ENCODE peak calls at places on chromosomes 3 and 15, in four cellular contexts. A is esophagus squamous epithelium, F is thyroid gland, Z is body of pancreas. B is an unnamed sample.

GRCh38 chr3:180036678-180037455 is at the start of gene PEX5L:
- DNase-seq in Z (peak; percentile 83), A (no peak), F (peak; percentile 25), B (no peak)

GRCh38 chr3:2993719-2994118 is 116.5 kb downstream of the IL5RA start:
- DNase-seq in F (no peak), A (no peak), Z (no peak), B (no peak)

GRCh38 chr15:99368743-99369142 is 117.5 kb downstream of the LRRC28 start:
- DNase-seq in Z (no peak), F (no peak), A (no peak), B (no peak)

GRCh38 chr15:74573987-74574386 is 33.0 kb downstream of the ARID3B start:
- DNase-seq in A (no peak), Z (no peak), F (no peak), B (no peak)

GRCh38 chr3:13219077-13219901 is 146.1 kb upstream of the IQSEC1 start:
- DNase-seq in Z (peak; percentile 84), A (no peak), F (peak; percentile 38), B (no peak)

GRCh38 chr15:68449389-68449788 is 17.4 kb upstream of the ITGA11 start:
- DNase-seq in Z (no peak), F (no peak), A (no peak), B (no peak)

GRCh38 chr15:85044251-85044853 is 62.7 kb downstream of the PDE8A start:
- DNase-seq in F (peak; percentile 30), A (no peak), Z (peak; percentile 75), B (peak; percentile 70)

GRCh38 chr15:60536951-60537350 is 58.0 kb upstream of the ICE2 start:
- DNase-seq in F (no peak), A (no peak), Z (no peak), B (no peak)

GRCh38 chr3:36969540-36970432 is 23.1 kb downstream of the EPM2AIP1 start:
- DNase-seq in Z (peak; percentile 19), F (peak; percentile 46), A (no peak), B (no peak)

GRCh38 chr3:193899001-193899400 is 236.9 kb upstream of the HES1 start:
- DNase-seq in F (no peak), A (no peak), Z (no peak), B (no peak)

GRCh38 chr15:98292442-98293240 is 332.1 kb downstream of the ARRDC4 start:
- DNase-seq in F (peak; percentile 41), A (no peak), Z (peak; percentile 58), B (peak; percentile 39)

GRCh38 chr15:63503739-63504246 is 600 bp upstream of the USP3 start:
- DNase-seq in A (no peak), F (peak; percentile 49), Z (peak; percentile 77), B (peak; percentile 77)

GRCh38 chr3:123781138-123781537 is 103.0 kb downstream of the MYLK start:
- DNase-seq in F (no peak), A (no peak), Z (no peak), B (no peak)

GRCh38 chr3:56830884-56831283 is 29.1 kb upstream of the ARHGEF3 start:
- DNase-seq in A (no peak), F (no peak), Z (no peak), B (no peak)

GRCh38 chr15:58741032-58741431 is 8.5 kb downstream of the ADAM10 start:
- DNase-seq in Z (no peak), A (no peak), F (no peak), B (no peak)

GRCh38 chr15:99324700-99325099 is 73.4 kb downstream of the LRRC28 start:
- DNase-seq in F (no peak), Z (no peak), A (no peak), B (no peak)

GRCh38 chr15:88658972-88659931 is 20.4 kb downstream of the ISG20 start:
- DNase-seq in F (no peak), A (no peak), Z (no peak), B (no peak)

GRCh38 chr3:133023301-133023830 is 14.8 kb upstream of the TMEM108 start:
- DNase-seq in A (no peak), F (no peak), Z (peak; percentile 5), B (no peak)

GRCh38 chr3:157098823-157099185 is 61.1 kb downstream of the CCNL1 start:
- DNase-seq in F (no peak), Z (no peak), A (no peak), B (no peak)

GRCh38 chr3:119173325-119173724 is at the start of gene UPK1B:
- DNase-seq in A (no peak), Z (no peak), F (no peak), B (no peak)

GRCh38 chr15:88391700-88392099 is 75.5 kb downstream of the MRPL46 start:
- DNase-seq in Z (no peak), A (no peak), F (no peak), B (no peak)

GRCh38 chr3:15805756-15806266 is 8.0 kb upstream of the ANKRD28 start:
- DNase-seq in F (no peak), A (no peak), Z (no peak), B (no peak)

GRCh38 chr3:186152889-186153292 is 44.0 kb upstream of the ETV5 start:
- DNase-seq in Z (no peak), A (no peak), F (no peak), B (no peak)

GRCh38 chr3:165529451-165529850 is 307.8 kb downstream of the BCHE start:
- DNase-seq in F (no peak), Z (no peak), A (no peak), B (no peak)

GRCh38 chr15:69105451-69105985 is 54.9 kb upstream of the GLCE start:
- DNase-seq in A (no peak), Z (no peak), F (no peak), B (no peak)

GRCh38 chr3:138938056-138938876 is 8.7 kb downstream of the FOXL2 start:
- DNase-seq in Z (no peak), A (no peak), F (no peak), B (no peak)

GRCh38 chr3:40079845-40080240 is 229.7 kb upstream of the EIF1B start:
- DNase-seq in Z (no peak), F (no peak), A (no peak), B (no peak)

GRCh38 chr3:184383033-184383740 is 3.3 kb downstream of the CHRD start:
- DNase-seq in A (no peak), Z (no peak), F (no peak), B (no peak)

GRCh38 chr15:64010719-64011118 is 35.6 kb downstream of the DAPK2 start:
- DNase-seq in Z (peak; percentile 83), A (peak; percentile 54), F (peak; percentile 91), B (peak; percentile 72)

GRCh38 chr3:43505351-43505750 is 116.5 kb downstream of the ANO10 start:
- DNase-seq in A (no peak), F (no peak), Z (no peak), B (no peak)

GRCh38 chr3:106566277-106566676 is 697.5 kb upstream of the CBLB start:
- DNase-seq in A (no peak), F (no peak), Z (no peak), B (no peak)

GRCh38 chr15:31574761-31575160 is 248.1 kb downstream of the KLF13 start:
- DNase-seq in Z (no peak), A (no peak), F (no peak), B (no peak)

GRCh38 chr3:132622148-132622547 is 25.1 kb downstream of the ACKR4 start:
- DNase-seq in Z (no peak), A (no peak), F (no peak), B (no peak)

GRCh38 chr3:117439812-117440211 is 730.2 kb downstream of the TUSC7 start:
- DNase-seq in F (peak; percentile 1), A (no peak), Z (peak; percentile 34), B (no peak)

GRCh38 chr3:126734324-126734723 is 30.3 kb downstream of the CHCHD6 start:
- DNase-seq in A (no peak), F (no peak), Z (no peak), B (no peak)
- H3K27me3 ChIP-seq in A (no peaks in the 10 kb centered on the region), F (no peaks in the 10 kb centered on the region), Z (no peaks in the 10 kb centered on the region), B (no peaks in the 10 kb centered on the region)

GRCh38 chr3:38453914-38454178 is 156 bp downstream of the ACVR2B start:
- DNase-seq in Z (no peak), F (no peak), A (no peak), B (no peak)

GRCh38 chr3:38453075-38453913 is at the start of gene ACVR2B:
- DNase-seq in F (peak; percentile 91), Z (peak; percentile 94), A (peak; percentile 21), B (peak; percentile 92)

GRCh38 chr3:38455639-38456430 is 2.1 kb downstream of the ACVR2B start:
- DNase-seq in A (no peak), Z (no peak), F (peak; percentile 37), B (no peak)

GRCh38 chr3:38454884-38455638 is 1.4 kb downstream of the ACVR2B start:
- DNase-seq in F (peak; percentile 73), Z (peak; percentile 92), A (no peak), B (peak; percentile 88)

DNA sequence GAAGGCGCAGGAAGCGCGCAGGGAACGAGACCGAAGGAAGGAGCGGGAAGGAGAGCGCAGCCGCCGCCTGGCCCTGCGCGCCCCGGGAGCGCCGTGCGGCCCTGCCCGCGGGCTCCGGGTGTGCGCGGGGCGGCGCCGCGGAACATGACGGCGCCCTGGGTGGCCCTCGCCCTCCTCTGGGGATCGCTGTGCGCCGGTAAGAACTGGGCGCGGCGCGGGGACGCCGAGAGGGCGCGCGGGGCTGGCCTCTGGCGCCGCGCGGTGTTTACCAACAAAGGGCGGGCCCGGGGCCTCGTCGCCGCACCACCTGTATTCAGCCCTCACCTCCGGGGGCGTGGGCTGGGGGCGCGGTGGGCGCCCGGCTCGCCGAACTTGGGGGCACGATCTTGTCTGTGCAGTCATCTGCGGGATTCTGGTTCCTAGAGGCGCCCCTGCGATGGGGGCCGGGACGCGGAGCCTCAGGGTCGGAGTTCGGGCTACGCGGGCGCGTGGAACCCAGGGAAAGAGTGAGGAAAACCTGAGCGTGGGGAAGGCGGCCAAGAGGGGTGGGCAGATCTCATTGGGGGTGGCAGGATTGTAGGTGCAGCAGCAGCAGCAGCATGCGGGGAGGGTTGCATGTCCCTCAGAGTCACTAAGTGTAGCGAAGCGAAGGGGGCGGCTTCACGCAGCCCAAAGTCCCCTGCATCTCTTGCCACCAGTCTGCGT is 641 bp downstream of the ACVR2B start:
- DNase-seq in F (peak; percentile 38), Z (peak; percentile 62), A (no peak), B (peak; percentile 76)
- TF ChIP-seq POLR2A in F (peak; percentile 29), Z (peak; percentile 20), A (peak; percentile 36), B (peak; percentile 65)

DNA sequence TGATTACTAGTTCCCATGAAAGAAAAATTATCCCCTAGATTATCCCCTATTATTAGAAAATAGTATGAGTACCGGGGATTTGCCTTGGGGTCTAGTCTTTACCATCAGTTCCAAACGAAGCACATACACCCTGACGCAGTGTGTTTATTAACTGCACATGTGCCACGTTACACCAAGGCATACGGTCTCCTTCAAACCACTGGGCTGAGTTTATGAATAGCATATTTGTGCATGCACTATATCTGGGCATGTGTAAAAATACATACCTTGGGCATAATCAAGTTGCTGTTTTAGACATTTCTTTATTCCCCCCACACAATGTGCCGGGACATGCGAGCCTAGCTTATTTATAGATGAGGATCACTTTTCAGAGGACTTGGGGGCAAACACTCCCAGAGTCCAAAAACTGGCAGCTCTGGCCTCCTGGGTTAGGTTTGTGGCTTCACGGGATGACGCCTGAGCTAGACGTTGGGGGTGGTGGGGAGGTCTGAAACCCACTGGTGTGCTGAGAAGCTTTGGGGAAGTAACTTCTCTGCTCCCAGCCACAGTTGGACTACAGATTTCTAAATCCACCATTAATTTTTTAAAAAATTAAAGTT is 16.2 kb downstream of the IGDCC4 start:
- DNase-seq in Z (no peak), F (no peak), A (no peak), B (no peak)
- H3K27ac ChIP-seq in Z (no peak overlapping the region), F (peak overlapping the region; percentile 79), A (no peak overlapping the region), B (no peak overlapping the region)

GRCh38 chr3:27723803-27724458 is 1.8 kb upstream of the EOMES start:
- DNase-seq in F (no peak), A (no peak), Z (no peak), B (no peak)
- H3K27me3 ChIP-seq in F (peaks cover 34% of the 10 kb centered on the region), A (peaks cover 25% of the 10 kb centered on the region), Z (no peaks in the 10 kb centered on the region), B (peaks cover 100% of the 10 kb centered on the region)

GRCh38 chr3:61943975-61944374 is 382.6 kb downstream of the PTPRG start:
- DNase-seq in A (no peak), F (no peak), Z (no peak), B (no peak)
- TF ChIP-seq POLR2A in A (no peak), F (no peak), Z (no peak), B (no peak)

GRCh38 chr3:11548721-11549131 is 95.0 kb downstream of the VGLL4 start:
- DNase-seq in A (no peak), F (peak; percentile 77), Z (peak; percentile 54), B (peak; percentile 19)
- H3K27ac ChIP-seq in A (no peak overlapping the region), F (peak overlapping the region; percentile 83), Z (no peak overlapping the region), B (no peak overlapping the region)